ENCODE peak calls at places on chromosomes 7 and 10, in five cellular contexts. One of them, this sample, is unnamed.

GRCh38 chr7:107982918-107983389 is 20.0 kb downstream of the LAMB1 start:
- DNase-seq in neural progenitor cell: no peak
- DNase-seq in right cardiac atrium: no peak
- DNase-seq in AG09319: no peak
- DNase-seq in epithelial cell of prostate: no peak
- DNase-seq in this sample: no peak

GRCh38 chr7:143038635-143039034 is 11.7 kb upstream of the OR9A2 start:
- DNase-seq in AG09319: no peak
- DNase-seq in right cardiac atrium: no peak
- DNase-seq in neural progenitor cell: no peak
- DNase-seq in epithelial cell of prostate: no peak
- DNase-seq in this sample: no peak

GRCh38 chr10:4407783-4408182 is 418.2 kb upstream of the AKR1E2 start:
- DNase-seq in right cardiac atrium: no peak
- DNase-seq in epithelial cell of prostate: peak
- DNase-seq in neural progenitor cell: no peak
- DNase-seq in AG09319: no peak
- DNase-seq in this sample: no peak

GRCh38 chr7:70886547-70886946 is 245.4 kb upstream of the GALNT17 start:
- DNase-seq in epithelial cell of prostate: no peak
- DNase-seq in AG09319: no peak
- DNase-seq in right cardiac atrium: no peak
- DNase-seq in neural progenitor cell: no peak
- DNase-seq in this sample: no peak

GRCh38 chr10:97274828-97275227 is 17.6 kb downstream of the ARHGAP19 start:
- DNase-seq in epithelial cell of prostate: no peak
- DNase-seq in AG09319: no peak
- DNase-seq in neural progenitor cell: no peak
- DNase-seq in right cardiac atrium: no peak
- DNase-seq in this sample: no peak

GRCh38 chr7:30888783-30889182 is 22.9 kb upstream of the AQP1 start:
- DNase-seq in right cardiac atrium: peak
- DNase-seq in epithelial cell of prostate: peak
- DNase-seq in AG09319: peak
- DNase-seq in neural progenitor cell: no peak
- DNase-seq in this sample: no peak

GRCh38 chr7:100752994-100753393 is 19.6 kb downstream of the ZAN start:
- DNase-seq in epithelial cell of prostate: no peak
- DNase-seq in right cardiac atrium: no peak
- DNase-seq in neural progenitor cell: no peak
- DNase-seq in AG09319: no peak
- DNase-seq in this sample: no peak

GRCh38 chr7:27185013-27185707 is at the start of gene HOXA11:
- DNase-seq in AG09319: peak
- DNase-seq in right cardiac atrium: no peak
- DNase-seq in epithelial cell of prostate: peak
- DNase-seq in neural progenitor cell: no peak
- DNase-seq in this sample: peak

GRCh38 chr10:57743711-57744110 is 524.0 kb downstream of the IPMK start:
- DNase-seq in epithelial cell of prostate: no peak
- DNase-seq in neural progenitor cell: no peak
- DNase-seq in right cardiac atrium: no peak
- DNase-seq in AG09319: no peak
- DNase-seq in this sample: no peak

GRCh38 chr7:95723583-95724180 is 48.7 kb upstream of the DYNC1I1 start:
- DNase-seq in epithelial cell of prostate: peak
- DNase-seq in right cardiac atrium: peak
- DNase-seq in neural progenitor cell: peak
- DNase-seq in AG09319: peak
- DNase-seq in this sample: peak

GRCh38 chr7:7815395-7815794 is 97.0 kb upstream of the RPA3 start:
- DNase-seq in neural progenitor cell: no peak
- DNase-seq in right cardiac atrium: no peak
- DNase-seq in AG09319: no peak
- DNase-seq in epithelial cell of prostate: no peak
- DNase-seq in this sample: no peak

GRCh38 chr10:22976535-22976934 is 48.7 kb downstream of the ARMC3 start:
- DNase-seq in right cardiac atrium: no peak
- DNase-seq in AG09319: no peak
- DNase-seq in neural progenitor cell: no peak
- DNase-seq in epithelial cell of prostate: no peak
- DNase-seq in this sample: no peak

GRCh38 chr7:41472427-41473125 is 230.3 kb downstream of the INHBA start:
- DNase-seq in epithelial cell of prostate: no peak
- DNase-seq in right cardiac atrium: no peak
- DNase-seq in AG09319: peak
- DNase-seq in neural progenitor cell: no peak
- DNase-seq in this sample: no peak

GRCh38 chr10:74643586-74643956 is 182.8 kb upstream of the KAT6B start:
- DNase-seq in epithelial cell of prostate: no peak
- DNase-seq in neural progenitor cell: no peak
- DNase-seq in AG09319: no peak
- DNase-seq in right cardiac atrium: no peak
- DNase-seq in this sample: no peak

GRCh38 chr7:45082031-45082830 is 6.5 kb downstream of the NACAD start:
- DNase-seq in AG09319: no peak
- DNase-seq in epithelial cell of prostate: no peak
- DNase-seq in right cardiac atrium: peak
- DNase-seq in neural progenitor cell: no peak
- DNase-seq in this sample: no peak

GRCh38 chr10:35268791-35269257 is 67.5 kb upstream of the CCNY start:
- DNase-seq in right cardiac atrium: no peak
- DNase-seq in neural progenitor cell: no peak
- DNase-seq in AG09319: no peak
- DNase-seq in epithelial cell of prostate: no peak
- DNase-seq in this sample: no peak

GRCh38 chr10:22505923-22506685 is 160.8 kb downstream of the SPAG6 start:
- DNase-seq in right cardiac atrium: no peak
- DNase-seq in AG09319: no peak
- DNase-seq in neural progenitor cell: no peak
- DNase-seq in epithelial cell of prostate: peak
- DNase-seq in this sample: no peak

GRCh38 chr7:30201161-30201666 is 66.4 kb downstream of the MTURN start:
- DNase-seq in AG09319: no peak
- DNase-seq in right cardiac atrium: peak
- DNase-seq in neural progenitor cell: no peak
- DNase-seq in epithelial cell of prostate: no peak
- DNase-seq in this sample: no peak

GRCh38 chr7:37728747-37729146 is 45.2 kb downstream of the GPR141 start:
- DNase-seq in neural progenitor cell: no peak
- DNase-seq in epithelial cell of prostate: peak
- DNase-seq in right cardiac atrium: no peak
- DNase-seq in AG09319: no peak
- DNase-seq in this sample: no peak

GRCh38 chr10:63388421-63389031 is 77.3 kb downstream of the JMJD1C start:
- DNase-seq in epithelial cell of prostate: no peak
- DNase-seq in neural progenitor cell: no peak
- DNase-seq in right cardiac atrium: no peak
- DNase-seq in AG09319: no peak
- DNase-seq in this sample: no peak

GRCh38 chr7:98935811-98936210 is 57.5 kb downstream of the TRRAP start:
- DNase-seq in AG09319: no peak
- DNase-seq in epithelial cell of prostate: no peak
- DNase-seq in right cardiac atrium: no peak
- DNase-seq in neural progenitor cell: no peak
- DNase-seq in this sample: no peak

GRCh38 chr10:75286901-75287300 is 51.1 kb upstream of the COMTD1 start:
- DNase-seq in AG09319: no peak
- DNase-seq in epithelial cell of prostate: no peak
- DNase-seq in neural progenitor cell: no peak
- DNase-seq in right cardiac atrium: no peak
- DNase-seq in this sample: no peak

GRCh38 chr10:62492870-62493180 is 118.7 kb downstream of the ZNF365 start:
- DNase-seq in neural progenitor cell: no peak
- DNase-seq in epithelial cell of prostate: no peak
- DNase-seq in right cardiac atrium: no peak
- DNase-seq in AG09319: no peak
- DNase-seq in this sample: no peak

GRCh38 chr10:38146579-38147333 is 52.6 kb downstream of the ZNF37A start:
- DNase-seq in right cardiac atrium: no peak
- DNase-seq in AG09319: no peak
- DNase-seq in epithelial cell of prostate: peak
- DNase-seq in neural progenitor cell: no peak
- DNase-seq in this sample: no peak

GRCh38 chr7:103912906-103913610 is 76.4 kb downstream of the RELN start:
- DNase-seq in AG09319: no peak
- DNase-seq in neural progenitor cell: no peak
- DNase-seq in right cardiac atrium: no peak
- DNase-seq in epithelial cell of prostate: no peak
- DNase-seq in this sample: no peak

GRCh38 chr7:117154721-117155120 is 168.1 kb downstream of the WNT2 start:
- DNase-seq in right cardiac atrium: no peak
- DNase-seq in neural progenitor cell: no peak
- DNase-seq in epithelial cell of prostate: no peak
- DNase-seq in AG09319: no peak
- DNase-seq in this sample: no peak

GRCh38 chr7:28406192-28406591 is 6.1 kb upstream of the CREB5 start:
- DNase-seq in epithelial cell of prostate: no peak
- DNase-seq in neural progenitor cell: peak
- DNase-seq in right cardiac atrium: no peak
- DNase-seq in AG09319: no peak
- DNase-seq in this sample: no peak

GRCh38 chr7:128084896-128085608 is 53.8 kb upstream of the LRRC4 start:
- DNase-seq in neural progenitor cell: no peak
- DNase-seq in right cardiac atrium: peak
- DNase-seq in epithelial cell of prostate: no peak
- DNase-seq in AG09319: no peak
- DNase-seq in this sample: no peak

GRCh38 chr10:67087140-67087436 is 161.3 kb downstream of the LRRTM3 start:
- DNase-seq in AG09319: no peak
- DNase-seq in epithelial cell of prostate: no peak
- DNase-seq in right cardiac atrium: no peak
- DNase-seq in neural progenitor cell: no peak
- DNase-seq in this sample: no peak

GRCh38 chr10:13637303-13637856 is 50.6 kb downstream of the PRPF18 start:
- DNase-seq in AG09319: no peak
- DNase-seq in right cardiac atrium: no peak
- DNase-seq in epithelial cell of prostate: no peak
- DNase-seq in neural progenitor cell: no peak
- DNase-seq in this sample: no peak

GRCh38 chr10:100345570-100346330 is 1.3 kb upstream of the SCD start:
- DNase-seq in neural progenitor cell: peak
- DNase-seq in epithelial cell of prostate: no peak
- DNase-seq in AG09319: no peak
- DNase-seq in right cardiac atrium: peak
- DNase-seq in this sample: no peak

This sample was measured in HEK293T.